ENCODE peak calls at places on chromosomes 5 and 9, in six cellular contexts. M is psoas muscle, O is cardiac muscle cell, N is DND-41, Z is heart left ventricle, G is HCT116. C is an unnamed sample. For H3K36me3, H3K4me1 and H3K27me3, the result is how much of the 10 kb centered on the place peaks cover.

GRCh38 chr9:76247426-76247825 is 146.8 kb downstream of the RFK start:
- DNase-seq in M (no peak), O (no peak), N (no peak), Z (no peak), G (no peak), C (no peak)

GRCh38 chr9:117535439-117535838 is 120.6 kb upstream of the ASTN2 start:
- DNase-seq in M (no peak), O (peak), N (no peak), Z (no peak), G (no peak), C (no peak)

GRCh38 chr9:94210616-94211603 is 48.2 kb upstream of the ZNF169 start:
- DNase-seq in M (no peak), O (no peak), N (no peak), Z (no peak), G (no peak), C (no peak)

GRCh38 chr9:124629600-124629999 is 122.4 kb upstream of the NR5A1 start:
- DNase-seq in M (no peak), O (no peak), N (no peak), Z (no peak), G (no peak), C (no peak)

GRCh38 chr5:163496286-163496685 is 9.1 kb upstream of the MAT2B start:
- DNase-seq in M (no peak), O (no peak), N (no peak), Z (no peak), G (no peak), C (no peak)

GRCh38 chr9:3992924-3993323 is 306.9 kb downstream of the GLIS3 start:
- DNase-seq in M (no peak), O (no peak), N (no peak), Z (no peak), G (no peak), C (no peak)

GRCh38 chr9:133575673-133576590 is 33.3 kb downstream of the FAM163B start:
- DNase-seq in M (no peak), O (no peak), N (no peak), Z (no peak), G (no peak), C (no peak)

GRCh38 chr9:37309136-37309535 is 113.4 kb upstream of the GRHPR start:
- DNase-seq in M (no peak), O (no peak), N (peak), Z (no peak), G (no peak), C (no peak)

GRCh38 chr9:95171001-95171400 is 146.5 kb downstream of the FANCC start:
- DNase-seq in M (no peak), O (no peak), N (no peak), Z (no peak), G (no peak), C (no peak)

GRCh38 chr9:20579544-20580309 is 42.6 kb downstream of the MLLT3 start:
- DNase-seq in M (no peak), O (no peak), N (no peak), Z (no peak), G (no peak), C (no peak)

GRCh38 chr5:40416098-40416497 is 263.6 kb upstream of the PTGER4 start:
- DNase-seq in M (no peak), O (no peak), N (no peak), Z (no peak), G (no peak), C (no peak)

GRCh38 chr5:120240716-120241115 is 223.4 kb upstream of the PRR16 start:
- DNase-seq in M (no peak), O (no peak), N (no peak), Z (no peak), G (no peak), C (no peak)

GRCh38 chr5:177520906-177521513 is 4.2 kb upstream of the DDX41 start:
- DNase-seq in M (no peak), O (no peak), N (no peak), Z (no peak), G (no peak), C (no peak)
- H3K36me3 ChIP-seq in M (half or more), O (under half), N (half or more), Z (under half), G (under half), C (under half)

GRCh38 chr9:98249774-98250173 is 5.7 kb downstream of the TBC1D2 start:
- DNase-seq in M (no peak), O (no peak), N (no peak), Z (no peak), G (no peak), C (no peak)

GRCh38 chr9:98248737-98249474 is 6.5 kb downstream of the TBC1D2 start:
- DNase-seq in M (peak), O (no peak), N (no peak), Z (peak), G (no peak), C (peak)

GRCh38 chr9:98253563-98253962 is 1.9 kb downstream of the TBC1D2 start:
- DNase-seq in M (no peak), O (no peak), N (no peak), Z (no peak), G (no peak), C (peak)

GRCh38 chr9:98251554-98251953 is 3.9 kb downstream of the TBC1D2 start:
- DNase-seq in M (no peak), O (no peak), N (no peak), Z (no peak), G (peak), C (no peak)

GRCh38 chr9:98247826-98248657 is 7.4 kb downstream of the TBC1D2 start:
- DNase-seq in M (no peak), O (no peak), N (no peak), Z (no peak), G (no peak), C (no peak)
- H3K4me1 ChIP-seq in M (under half), O (under half), N (under half), Z (under half), G (half or more), C (under half)

GRCh38 chr5:55175781-55176175 is 2.8 kb upstream of the CDC20B start:
- DNase-seq in M (no peak), O (no peak), N (no peak), Z (no peak), G (no peak), C (no peak)
- H3K27me3 ChIP-seq in M (half or more), O (half or more), N (under half), Z (half or more), G (under half), C (under half)

GRCh38 chr5:113950186-113950585 is 411.7 kb upstream of the KCNN2 start:
- DNase-seq in M (no peak), O (no peak), N (no peak), Z (no peak), G (no peak), C (no peak)
- H3K36me3 ChIP-seq in M (under half), O (under half), N (under half), Z (under half), G (under half), C (under half)

GRCh38 chr5:74408150-74409043 is 232.1 kb downstream of the ENC1 start:
- DNase-seq in M (no peak), O (no peak), N (no peak), Z (no peak), G (no peak), C (no peak)
- H3K4me1 ChIP-seq in M (half or more), O (under half), N (under half), Z (under half), G (under half), C (under half)

C was measured in colonic mucosa.